ENCODE peak calls at places on chromosome 4, in seven cellular contexts. V is astrocyte, U is GM12878, E is fibroblast of lung, T is GM23248, R is HCT116, O is MM.1S. N is an unnamed sample.

GRCh38 chr4:7398104-7398423 is 36.7 kb downstream of the PSAPL1 start:
- DNase-seq in R (no peak), T (no peak), O (no peak), V (peak), U (no peak), E (peak), N (peak)

GRCh38 chr4:83208776-83209365 is 75.7 kb downstream of the COQ2 start:
- DNase-seq in V (no peak), U (no peak), O (no peak), E (no peak), T (peak), R (no peak), N (no peak)

GRCh38 chr4:3387943-3388348 is 53.8 kb upstream of the HGFAC start:
- DNase-seq in O (no peak), E (peak), U (no peak), V (peak), T (peak), R (no peak), N (peak)

GRCh38 chr4:115489284-115489683 is 375.9 kb upstream of the NDST4 start:
- DNase-seq in O (no peak), R (no peak), U (no peak), E (no peak), V (no peak), T (no peak), N (no peak)

GRCh38 chr4:151561551-151562256 is 152.7 kb downstream of the FHIP1A start:
- DNase-seq in U (no peak), R (no peak), E (peak), O (no peak), T (peak), V (peak), N (no peak)

GRCh38 chr4:186033027-186033426 is 35.9 kb upstream of the TLR3 start:
- DNase-seq in U (no peak), R (no peak), O (no peak), E (no peak), T (no peak), V (no peak), N (no peak)

GRCh38 chr4:13169731-13170130 is 314.4 kb downstream of the RAB28 start:
- DNase-seq in O (no peak), E (peak), T (peak), R (no peak), U (no peak), V (peak), N (no peak)

GRCh38 chr4:31343058-31343457 is 622.9 kb downstream of the PCDH7 start:
- DNase-seq in O (no peak), E (no peak), V (no peak), U (no peak), T (no peak), R (no peak), N (no peak)

GRCh38 chr4:22410645-22411247 is 105.1 kb downstream of the ADGRA3 start:
- DNase-seq in E (no peak), T (peak), V (no peak), O (peak), U (no peak), R (no peak), N (no peak)

GRCh38 chr4:55553442-55553841 is 6.7 kb upstream of the CLOCK start:
- DNase-seq in E (peak), O (no peak), T (peak), V (peak), U (no peak), R (no peak), N (no peak)

GRCh38 chr4:56870927-56871326 is 36.8 kb upstream of the REST start:
- DNase-seq in R (no peak), T (peak), O (no peak), E (peak), U (no peak), V (peak), N (no peak)

GRCh38 chr4:139685180-139685579 is 19.6 kb downstream of the MGST2 start:
- DNase-seq in V (no peak), U (no peak), E (no peak), O (no peak), T (no peak), R (no peak), N (no peak)

DNA sequence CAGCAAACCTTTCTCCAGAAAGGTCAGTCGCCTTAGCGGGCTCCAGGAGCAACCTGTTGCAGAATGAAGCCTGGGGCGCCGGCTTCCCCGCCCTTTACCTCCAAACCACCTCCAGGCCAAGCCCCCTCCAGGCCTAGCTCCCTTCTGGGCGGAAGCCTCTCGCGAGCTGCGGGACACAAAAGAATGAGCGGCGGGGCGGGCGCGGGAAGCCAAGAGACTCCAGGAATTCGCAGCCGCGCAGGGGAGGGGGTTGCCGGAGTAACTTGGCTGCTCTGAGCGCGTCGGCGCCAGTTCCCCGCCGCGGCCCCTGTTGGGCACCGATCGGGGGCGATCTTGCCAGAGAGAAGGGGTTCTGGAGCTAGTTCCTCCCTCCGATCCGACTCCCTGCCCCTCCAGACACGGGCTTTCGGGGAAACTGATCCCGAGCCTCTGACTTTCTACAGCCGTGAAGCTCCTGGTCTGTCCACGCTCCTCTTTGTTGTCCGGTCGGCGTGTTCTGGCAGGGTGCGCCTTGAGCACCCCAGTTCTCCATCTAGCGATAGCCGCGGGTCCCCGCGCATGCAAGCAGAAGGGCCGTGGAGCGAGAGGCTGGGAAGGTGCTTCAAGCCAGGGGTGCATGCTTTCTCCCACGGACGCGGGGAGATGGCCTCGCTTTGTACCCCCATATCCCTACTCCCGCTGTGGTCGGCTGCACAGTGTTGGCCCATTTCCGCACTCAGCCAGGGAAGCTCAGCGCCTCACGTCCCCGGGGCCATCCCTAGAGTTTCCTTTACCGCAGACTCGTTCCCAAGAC is 1.2 kb downstream of the PROM1 start:
- DNase-seq in U (no peak), R (no peak), T (peak), E (peak), O (no peak), V (peak), N (no peak)
- TF ChIP-seq EZH2 in U (peak), R (no peak), T (peak), E (peak), O (no peak), V (peak), N (no peak)

DNA sequence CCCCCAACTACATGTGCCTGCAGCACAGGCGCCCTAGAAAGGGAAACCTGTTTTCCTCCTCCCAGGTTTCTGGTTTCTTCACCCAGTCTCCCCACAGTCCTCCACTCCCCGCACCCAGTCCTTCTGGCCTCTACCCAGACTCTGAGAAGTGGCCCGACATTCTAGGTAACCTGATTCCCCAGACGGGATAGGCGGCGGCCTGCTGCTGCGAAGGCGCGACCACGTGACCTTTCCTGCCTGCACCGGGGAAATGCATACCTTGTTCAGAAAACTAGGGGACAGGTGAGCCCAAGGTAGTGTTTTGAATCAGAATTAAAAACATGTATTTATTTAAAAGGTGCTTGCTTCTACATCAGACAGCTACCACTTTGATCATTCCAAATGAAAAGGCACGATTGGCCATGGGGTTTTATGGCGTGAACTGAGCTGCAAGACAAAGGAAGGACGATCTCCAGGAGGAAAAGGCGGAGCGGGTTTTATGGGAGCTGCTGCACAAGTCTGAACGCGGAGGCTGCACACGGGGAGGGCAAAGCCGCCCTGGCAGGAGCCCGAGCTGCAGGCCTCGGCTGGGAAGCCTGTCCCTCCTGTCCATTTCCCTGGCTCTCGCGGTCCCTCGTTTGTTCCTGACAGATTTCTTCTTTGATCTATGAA is 150.7 kb downstream of the SPRY1 start:
- DNase-seq in U (no peak), T (no peak), R (no peak), V (no peak), O (no peak), E (no peak), N (no peak)
- H3K9ac ChIP-seq in U (no peak), T (no peak), R (no peak), V (no peak), O (no peak), E (no peak), N (no peak)

GRCh38 chr4:148445903-148446261 is 3.7 kb upstream of the NR3C2 start:
- DNase-seq in R (no peak), V (no peak), U (no peak), E (no peak), T (no peak), O (no peak), N (no peak)
- TF ChIP-seq EZH2 in R (no peak), V (no peak), U (no peak), E (no peak), T (no peak), O (no peak), N (peak)

DNA sequence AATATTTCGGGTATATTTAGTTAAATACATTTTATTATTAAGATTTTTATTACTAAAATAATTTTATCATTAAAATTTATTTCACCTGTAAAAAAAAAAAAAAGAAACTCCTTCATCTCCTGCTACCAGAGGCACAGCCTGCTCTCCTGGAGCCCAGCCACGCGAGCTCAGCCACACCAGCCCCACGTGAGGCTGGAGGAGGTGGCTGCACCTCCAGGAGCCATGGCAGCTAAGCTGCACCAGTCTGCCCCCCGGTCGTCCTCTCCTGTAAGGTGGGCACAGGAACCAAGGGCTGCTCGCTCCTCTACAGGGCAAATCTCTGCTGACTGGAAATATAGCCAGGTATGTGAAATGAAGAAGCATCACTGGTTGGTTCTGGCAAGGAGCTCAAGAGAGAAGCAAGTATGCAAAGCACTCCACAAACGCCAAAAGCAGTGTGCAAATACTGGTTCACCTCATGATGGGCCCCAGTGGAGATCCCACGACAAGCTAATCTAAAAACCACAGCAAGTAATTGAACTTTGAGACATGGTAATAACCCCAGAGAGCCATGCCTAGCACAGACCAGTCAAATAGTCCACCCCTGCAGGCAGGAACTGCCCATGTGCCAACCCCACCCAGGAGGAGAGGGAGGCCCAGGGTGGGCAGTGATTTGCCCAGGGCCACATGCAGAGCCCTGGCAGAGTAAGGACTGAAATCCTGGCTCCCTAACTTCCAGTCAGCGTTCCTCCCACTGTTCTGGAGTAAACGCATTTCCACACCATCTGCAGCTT is 90.1 kb downstream of the WFS1 start:
- DNase-seq in V (no peak), O (no peak), T (no peak), U (no peak), E (no peak), R (no peak), N (no peak)
- H3K9ac ChIP-seq in V (no peak), O (no peak), T (no peak), U (no peak), E (no peak), R (no peak), N (no peak)

DNA sequence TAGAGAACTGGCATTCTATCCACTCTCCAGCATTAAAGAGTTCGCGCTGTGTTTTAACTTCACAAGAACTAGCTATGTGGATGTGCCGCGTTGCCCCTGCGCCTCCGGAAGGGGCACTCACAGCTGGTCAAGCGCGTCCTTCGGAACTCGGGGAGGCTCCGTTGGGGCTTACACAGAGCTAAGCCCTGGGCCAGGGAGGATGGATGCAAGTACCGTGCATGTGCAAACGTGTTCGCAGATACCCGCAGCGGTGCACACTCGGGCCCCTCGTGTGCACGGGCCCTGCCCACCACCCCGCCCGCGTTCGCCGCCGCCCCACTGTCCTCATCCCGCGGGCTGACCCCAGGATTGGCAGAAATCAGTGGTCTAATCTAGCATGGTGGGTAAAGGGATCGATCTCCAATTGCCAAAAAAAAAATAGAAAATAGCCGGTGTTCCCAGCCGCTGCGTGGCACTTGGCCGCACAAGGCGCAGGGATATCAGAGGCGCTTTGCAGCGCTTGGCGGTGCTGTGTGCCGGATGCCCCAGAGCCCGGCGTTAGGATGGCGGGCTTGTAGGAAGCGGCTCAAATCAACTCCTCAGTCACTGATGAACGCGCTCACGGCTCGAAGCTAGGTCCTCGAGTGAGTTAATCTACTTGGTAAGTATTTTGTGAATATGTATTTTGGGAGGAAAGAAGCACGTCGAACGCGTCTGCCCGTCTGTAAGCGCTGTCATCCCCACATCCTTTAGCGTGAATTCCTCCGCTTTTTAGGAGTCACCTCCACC is 988 bp upstream of the PCDH10 start:
- DNase-seq in E (peak), U (no peak), O (no peak), R (no peak), V (peak), T (peak), N (no peak)
- TF ChIP-seq EZH2 in E (peak), U (no peak), O (no peak), R (no peak), V (no peak), T (peak), N (peak)

GRCh38 chr4:18057821-18058533 is 36.4 kb upstream of the LCORL start:
- DNase-seq in U (no peak), O (peak), R (no peak), V (no peak), E (no peak), T (no peak), N (no peak)
- H3K9ac ChIP-seq in U (no peak), O (peak), R (no peak), V (no peak), E (no peak), T (no peak), N (no peak)

GRCh38 chr4:1060646-1061371 is 49.4 kb downstream of the FGFRL1 start:
- DNase-seq in R (no peak), T (no peak), O (no peak), V (no peak), U (no peak), E (no peak), N (no peak)
- TF ChIP-seq EZH2 in R (no peak), T (no peak), O (no peak), V (no peak), U (no peak), E (no peak), N (no peak)

GRCh38 chr4:26823583-26823982 is 37.1 kb upstream of the STIM2 start:
- DNase-seq in R (no peak), E (no peak), O (no peak), V (no peak), T (no peak), U (no peak), N (no peak)

GRCh38 chr4:26822546-26822945 is 38.1 kb upstream of the STIM2 start:
- DNase-seq in V (no peak), O (no peak), U (peak), E (no peak), R (no peak), T (no peak), N (no peak)

GRCh38 chr4:26819478-26819877 is 41.2 kb upstream of the STIM2 start:
- DNase-seq in U (no peak), O (no peak), E (no peak), T (no peak), V (no peak), R (no peak), N (no peak)

GRCh38 chr4:26820346-26820745 is 40.3 kb upstream of the STIM2 start:
- DNase-seq in V (no peak), U (no peak), O (no peak), E (no peak), T (no peak), R (no peak), N (no peak)

DNA sequence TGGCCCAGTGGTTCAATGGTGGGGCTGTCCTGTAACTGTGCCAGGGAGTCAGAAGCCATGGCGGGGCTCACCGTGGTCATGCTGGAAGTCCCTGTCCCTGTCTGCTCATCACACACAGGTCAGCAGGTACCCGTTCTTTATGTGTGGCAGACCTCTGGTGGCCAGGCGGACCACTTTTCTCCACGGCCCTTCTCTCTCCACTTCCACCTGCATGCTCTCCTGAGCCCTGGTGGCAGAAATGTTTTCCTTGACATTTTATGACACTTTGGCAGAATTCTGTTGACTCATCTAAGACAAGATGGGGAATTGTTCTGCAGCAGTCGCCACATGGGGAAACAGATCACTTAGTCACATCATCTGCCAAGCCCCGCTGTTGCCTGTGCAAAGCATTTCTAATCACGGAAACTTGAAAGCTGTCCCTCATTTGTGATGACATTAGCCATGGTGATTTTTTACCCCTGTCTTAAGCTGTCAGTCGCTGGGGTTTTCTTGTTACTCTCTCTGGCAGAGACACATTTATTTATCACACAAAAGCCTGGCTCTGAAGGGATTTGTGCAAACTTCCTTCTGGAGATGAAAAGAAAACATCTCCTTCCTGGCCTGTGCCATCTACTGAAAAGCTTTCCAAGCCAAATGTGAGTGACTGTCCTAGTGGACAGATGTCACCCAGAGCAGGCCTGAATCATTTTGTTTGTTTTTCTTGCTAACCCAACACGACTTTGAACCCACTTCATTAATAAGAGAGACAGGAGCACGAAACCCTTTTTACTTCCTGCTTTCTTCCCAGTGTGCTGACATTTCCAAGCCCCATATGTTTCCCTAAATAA is 38.8 kb upstream of the STIM2 start:
- DNase-seq in E (no peak), U (no peak), V (no peak), R (peak), O (no peak), T (peak), N (no peak)
- H3K9ac ChIP-seq in E (no peak), U (no peak), V (no peak), R (no peak), O (no peak), T (no peak), N (no peak)